ENCODE peak calls at places on chromosomes 3 and 15, in nine cellular contexts. G, V, J, I, Z, A, Q, M and N are unnamed samples.

GRCh38 chr3:45368382-45368781 is 20.0 kb upstream of the LARS2 start:
- DNase-seq in G (no peak), V (no peak), J (no peak), I (no peak), Z (no peak), A (no peak), Q (no peak), M (no peak), N (no peak)

GRCh38 chr3:50231581-50231980 is 4.4 kb upstream of the GNAI2 start:
- DNase-seq in G (no peak), V (no peak), J (no peak), I (no peak), Z (no peak), A (no peak), Q (no peak), M (no peak), N (no peak)

GRCh38 chr3:60010778-60011177 is 961.0 kb upstream of the CFAP20DC start:
- DNase-seq in G (no peak), V (peak), J (no peak), I (no peak), Z (no peak), A (no peak), Q (no peak), M (peak), N (no peak)

GRCh38 chr15:56371495-56372147 is 6.4 kb downstream of the TEX9 start:
- DNase-seq in G (no peak), V (peak), J (no peak), I (no peak), Z (no peak), A (no peak), Q (no peak), M (no peak), N (no peak)

GRCh38 chr3:134644731-134645514 is 5.9 kb downstream of the KY start:
- DNase-seq in G (peak), V (no peak), J (no peak), I (peak), Z (peak), A (no peak), Q (no peak), M (no peak), N (no peak)

GRCh38 chr3:114525278-114525677 is 231.4 kb downstream of the TIGIT start:
- DNase-seq in G (no peak), V (no peak), J (no peak), I (no peak), Z (no peak), A (no peak), Q (no peak), M (no peak), N (no peak)

GRCh38 chr15:58522391-58522790 is 90.6 kb downstream of the LIPC start:
- DNase-seq in G (peak), V (no peak), J (no peak), I (no peak), Z (no peak), A (no peak), Q (no peak), M (no peak), N (no peak)

GRCh38 chr3:26932752-26933151 is 310.2 kb downstream of the LRRC3B start:
- DNase-seq in G (no peak), V (no peak), J (no peak), I (no peak), Z (no peak), A (no peak), Q (no peak), M (no peak), N (no peak)

GRCh38 chr3:107969994-107970896 is 120.6 kb downstream of the CD47 start:
- DNase-seq in G (no peak), V (no peak), J (no peak), I (no peak), Z (no peak), A (no peak), Q (no peak), M (no peak), N (no peak)

GRCh38 chr3:149673393-149673792 is 15.6 kb upstream of the WWTR1 start:
- DNase-seq in G (no peak), V (no peak), J (no peak), I (no peak), Z (no peak), A (no peak), Q (no peak), M (no peak), N (no peak)

GRCh38 chr3:178244653-178245384 is 291.4 kb upstream of the KCNMB2 start:
- DNase-seq in G (no peak), V (no peak), J (no peak), I (no peak), Z (no peak), A (no peak), Q (no peak), M (no peak), N (no peak)

GRCh38 chr3:185488465-185488864 is 10.4 kb downstream of the TMEM41A start:
- DNase-seq in G (no peak), V (no peak), J (no peak), I (no peak), Z (no peak), A (no peak), Q (no peak), M (no peak), N (no peak)

GRCh38 chr15:40295870-40296560 is 11.7 kb downstream of the PLCB2 start:
- DNase-seq in G (peak), V (no peak), J (no peak), I (peak), Z (no peak), A (no peak), Q (no peak), M (no peak), N (no peak)

GRCh38 chr3:38730281-38730680 is 80.8 kb upstream of the SCN5A start:
- DNase-seq in G (no peak), V (no peak), J (no peak), I (no peak), Z (no peak), A (no peak), Q (no peak), M (no peak), N (no peak)

GRCh38 chr3:16468114-16469098 is 45.1 kb downstream of the RFTN1 start:
- DNase-seq in G (no peak), V (no peak), J (no peak), I (no peak), Z (no peak), A (no peak), Q (no peak), M (no peak), N (no peak)

GRCh38 chr3:104132566-104132997 is 1234.1 kb upstream of the ALCAM start:
- DNase-seq in G (no peak), V (no peak), J (no peak), I (no peak), Z (no peak), A (no peak), Q (no peak), M (no peak), N (no peak)

GRCh38 chr3:169170456-169170855 is 493.1 kb downstream of the MECOM start:
- DNase-seq in G (no peak), V (no peak), J (no peak), I (no peak), Z (no peak), A (no peak), Q (no peak), M (no peak), N (no peak)

GRCh38 chr3:72580910-72581309 is 267.3 kb downstream of the SHQ1 start:
- DNase-seq in G (no peak), V (no peak), J (no peak), I (no peak), Z (no peak), A (no peak), Q (no peak), M (no peak), N (no peak)

GRCh38 chr3:142888484-142889262 is at the start of gene PCOLCE2:
- DNase-seq in G (peak), V (peak), J (no peak), I (peak), Z (no peak), A (peak), Q (no peak), M (no peak), N (no peak)

GRCh38 chr3:132573657-132574260 is 23.3 kb upstream of the ACKR4 start:
- DNase-seq in G (no peak), V (no peak), J (no peak), I (no peak), Z (no peak), A (no peak), Q (no peak), M (no peak), N (no peak)

GRCh38 chr15:85404156-85404921 is 23.9 kb downstream of the AKAP13 start:
- DNase-seq in G (no peak), V (no peak), J (no peak), I (no peak), Z (no peak), A (no peak), Q (no peak), M (no peak), N (no peak)

GRCh38 chr15:63827113-63827512 is 6.6 kb downstream of the HERC1 start:
- DNase-seq in G (no peak), V (no peak), J (no peak), I (no peak), Z (no peak), A (no peak), Q (no peak), M (no peak), N (no peak)

GRCh38 chr15:63824570-63824969 is 9.2 kb downstream of the HERC1 start:
- DNase-seq in G (no peak), V (no peak), J (no peak), I (no peak), Z (no peak), A (no peak), Q (no peak), M (no peak), N (no peak)

GRCh38 chr15:63823253-63823844 is 10.4 kb downstream of the HERC1 start:
- DNase-seq in G (no peak), V (no peak), J (no peak), I (no peak), Z (no peak), A (no peak), Q (no peak), M (no peak), N (no peak)

GRCh38 chr15:63830113-63830512 is 3.6 kb downstream of the HERC1 start:
- DNase-seq in G (no peak), V (no peak), J (no peak), I (no peak), Z (no peak), A (no peak), Q (no peak), M (no peak), N (no peak)

GRCh38 chr15:63826513-63826912 is 7.2 kb downstream of the HERC1 start:
- DNase-seq in G (no peak), V (no peak), J (no peak), I (no peak), Z (no peak), A (no peak), Q (peak), M (no peak), N (no peak)
- TF ChIP-seq CTCF in G (peak), V (peak), J (no peak), I (peak), Z (no peak), A (no peak), Q (peak), M (peak), N (no peak)

GRCh38 chr3:8507496-8507895 is 5.9 kb downstream of the LMCD1 start:
- DNase-seq in G (no peak), V (no peak), J (no peak), I (no peak), Z (no peak), A (no peak), Q (no peak), M (no peak), N (no peak)
- TF ChIP-seq CTCF in G (no peak), V (no peak), J (no peak), I (no peak), Z (no peak), A (no peak), Q (no peak), M (no peak), N (no peak)

DNA sequence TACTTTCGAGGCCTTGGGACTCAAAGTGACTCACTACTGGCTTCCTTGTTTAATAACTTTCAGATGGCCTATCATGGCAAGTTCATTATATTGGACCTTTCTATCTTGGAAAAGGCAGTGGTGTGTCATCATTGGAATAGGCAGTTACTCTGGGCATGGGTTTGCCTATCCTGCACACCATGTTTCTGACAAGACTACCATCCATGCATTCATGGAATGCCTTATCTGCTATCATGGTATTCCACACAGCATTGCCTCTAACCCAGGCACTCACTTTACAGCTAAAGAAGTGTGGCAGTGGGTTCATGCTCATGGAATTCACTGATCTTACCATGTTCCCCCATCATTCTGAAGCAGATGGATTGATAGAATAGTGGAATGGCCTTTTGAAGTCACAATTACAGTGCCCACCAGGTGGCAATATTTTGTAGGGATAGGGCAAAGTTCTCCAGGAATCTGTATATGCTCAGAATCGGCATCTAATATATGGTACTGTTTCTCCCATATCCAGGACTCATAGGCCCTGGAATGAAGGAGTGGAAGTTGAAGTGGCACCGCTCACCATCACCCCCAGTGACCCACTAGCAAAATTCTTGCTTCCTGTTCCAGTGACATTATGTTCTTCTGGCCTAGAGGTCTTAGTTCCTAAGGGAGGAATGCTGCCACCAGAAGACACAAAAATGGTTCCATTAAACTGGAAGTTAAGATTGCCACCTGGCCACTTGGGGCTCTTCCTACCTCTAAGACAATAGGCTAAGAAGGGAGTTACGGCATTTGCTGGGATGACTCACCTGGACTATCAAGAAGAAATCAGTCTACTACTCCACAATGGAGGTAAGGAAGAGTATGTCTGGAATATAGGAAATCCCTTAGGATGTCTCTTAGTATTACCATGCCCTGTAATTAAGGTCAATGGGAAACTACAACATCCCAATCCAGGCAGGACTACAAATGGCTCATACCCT is 1161.4 kb downstream of the SI start:
- DNase-seq in G (no peak), V (no peak), J (peak), I (no peak), Z (no peak), A (no peak), Q (no peak), M (no peak), N (no peak)
- TF ChIP-seq CTCF in G (no peak), V (no peak), J (peak), I (no peak), Z (no peak), A (no peak), Q (no peak), M (no peak), N (no peak)

GRCh38 chr3:122353901-122354401 is 28.9 kb downstream of the CSTA start:
- DNase-seq in G (no peak), V (no peak), J (no peak), I (no peak), Z (no peak), A (no peak), Q (no peak), M (no peak), N (no peak)

GRCh38 chr3:122355612-122356011 is 27.4 kb downstream of the MIX23 start:
- DNase-seq in G (no peak), V (no peak), J (no peak), I (no peak), Z (no peak), A (no peak), Q (no peak), M (no peak), N (no peak)

GRCh38 chr3:122357828-122358617 is 25.0 kb downstream of the MIX23 start:
- DNase-seq in G (no peak), V (no peak), J (no peak), I (no peak), Z (no peak), A (no peak), Q (no peak), M (no peak), N (no peak)

GRCh38 chr3:122358633-122359032 is 24.4 kb downstream of the MIX23 start:
- DNase-seq in G (no peak), V (no peak), J (no peak), I (no peak), Z (no peak), A (no peak), Q (no peak), M (no peak), N (no peak)

GRCh38 chr3:122356402-122356801 is 26.6 kb downstream of the MIX23 start:
- DNase-seq in G (no peak), V (peak), J (peak), I (no peak), Z (peak), A (no peak), Q (no peak), M (no peak), N (no peak)
- TF ChIP-seq CTCF in G (peak), V (peak), J (peak), I (peak), Z (peak), A (no peak), Q (peak), M (peak), N (peak)

GRCh38 chr3:153624310-153625030 is 462.4 kb downstream of the RAP2B start:
- DNase-seq in G (no peak), V (no peak), J (no peak), I (no peak), Z (no peak), A (no peak), Q (no peak), M (no peak), N (no peak)

GRCh38 chr3:153628591-153628990 is 466.6 kb downstream of the RAP2B start:
- DNase-seq in G (no peak), V (no peak), J (no peak), I (no peak), Z (no peak), A (no peak), Q (no peak), M (no peak), N (no peak)

GRCh38 chr3:153623834-153624233 is 461.8 kb downstream of the RAP2B start:
- DNase-seq in G (no peak), V (no peak), J (no peak), I (no peak), Z (no peak), A (no peak), Q (no peak), M (no peak), N (no peak)

GRCh38 chr3:153626158-153626557 is 464.1 kb downstream of the RAP2B start:
- DNase-seq in G (no peak), V (no peak), J (no peak), I (no peak), Z (no peak), A (no peak), Q (no peak), M (no peak), N (no peak)

GRCh38 chr3:153625506-153625905 is 463.5 kb downstream of the RAP2B start:
- DNase-seq in G (no peak), V (no peak), J (no peak), I (no peak), Z (no peak), A (no peak), Q (no peak), M (no peak), N (no peak)
- TF ChIP-seq CTCF in G (no peak), V (no peak), J (no peak), I (no peak), Z (no peak), A (no peak), Q (peak), M (no peak), N (no peak)

GRCh38 chr3:188661801-188662200 is 507.8 kb downstream of the LPP start:
- DNase-seq in G (no peak), V (no peak), J (no peak), I (no peak), Z (no peak), A (no peak), Q (no peak), M (no peak), N (no peak)

GRCh38 chr3:188662214-188662613 is 508.3 kb downstream of the LPP start:
- DNase-seq in G (no peak), V (no peak), J (no peak), I (no peak), Z (no peak), A (no peak), Q (no peak), M (no peak), N (no peak)

GRCh38 chr3:188663839-188664238 is 507.9 kb upstream of the TPRG1 start:
- DNase-seq in G (no peak), V (no peak), J (no peak), I (no peak), Z (no peak), A (no peak), Q (no peak), M (no peak), N (no peak)

GRCh38 chr3:188659444-188660100 is 505.6 kb downstream of the LPP start:
- DNase-seq in G (no peak), V (no peak), J (no peak), I (no peak), Z (no peak), A (no peak), Q (no peak), M (no peak), N (no peak)

GRCh38 chr3:188664795-188665194 is 507.0 kb upstream of the TPRG1 start:
- DNase-seq in G (no peak), V (peak), J (no peak), I (no peak), Z (no peak), A (no peak), Q (no peak), M (no peak), N (no peak)
- TF ChIP-seq CTCF in G (peak), V (peak), J (no peak), I (peak), Z (peak), A (no peak), Q (peak), M (no peak), N (no peak)

DNA sequence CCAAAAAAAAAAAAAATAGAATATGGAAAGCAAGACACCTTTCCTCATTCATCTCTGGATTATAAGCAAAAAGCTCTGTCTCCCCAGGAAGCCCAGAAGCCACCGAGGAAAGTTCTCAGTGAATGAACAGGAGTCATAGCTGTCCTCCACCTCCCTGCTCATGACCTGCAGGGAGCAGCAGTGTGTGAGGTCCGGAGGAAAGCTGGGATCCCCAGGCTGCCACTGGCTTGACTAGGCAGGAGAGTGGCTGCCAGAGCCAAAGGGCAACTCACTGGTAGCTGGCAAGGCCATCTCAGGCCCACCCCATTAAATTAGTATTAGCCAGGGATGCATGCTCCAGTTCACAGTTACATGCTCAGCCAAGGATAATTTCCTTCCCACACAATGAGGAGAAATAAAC is 191.6 kb upstream of the STT3B start:
- DNase-seq in G (no peak), V (no peak), J (peak), I (no peak), Z (no peak), A (no peak), Q (no peak), M (no peak), N (no peak)
- TF ChIP-seq CTCF in G (peak), V (no peak), J (no peak), I (no peak), Z (no peak), A (no peak), Q (peak), M (no peak), N (no peak)

GRCh38 chr3:165440380-165440779 is 244.2 kb upstream of the SLITRK3 start:
- DNase-seq in G (no peak), V (no peak), J (no peak), I (no peak), Z (no peak), A (no peak), Q (no peak), M (no peak), N (no peak)
- TF ChIP-seq CTCF in G (no peak), V (no peak), J (no peak), I (no peak), Z (no peak), A (no peak), Q (no peak), M (no peak), N (no peak)

DNA sequence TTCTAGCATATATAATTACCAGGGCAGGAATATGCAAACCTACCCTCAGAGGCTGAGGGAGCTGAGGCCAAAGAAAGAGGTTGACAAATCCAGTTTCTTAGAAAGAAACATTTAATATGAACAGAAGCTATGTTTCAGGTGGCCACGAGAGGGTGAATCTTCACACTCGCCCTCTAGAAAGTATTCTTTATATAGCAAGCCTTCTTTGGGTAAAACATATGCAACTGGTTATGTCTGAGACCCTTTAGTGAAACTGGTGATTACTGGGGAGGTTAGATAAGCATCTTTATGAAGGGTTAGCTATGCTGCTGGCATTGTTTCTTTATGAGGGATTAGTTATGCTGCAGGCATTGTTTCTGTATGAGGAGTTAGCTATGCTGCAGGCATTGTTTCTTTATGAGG is 50.7 kb upstream of the GOLGA6L2 start:
- DNase-seq in G (no peak), V (no peak), J (no peak), I (no peak), Z (peak), A (no peak), Q (no peak), M (no peak), N (no peak)
- TF ChIP-seq CTCF in G (peak), V (peak), J (no peak), I (peak), Z (peak), A (no peak), Q (peak), M (no peak), N (no peak)